ENCODE peak calls at places on chromosome 11, in six cellular contexts. C is heart right ventricle, Q is PC-9, Y is colonic mucosa, S is heart left ventricle, A is psoas muscle. F is an unnamed sample.

GRCh38 chr11:6413791-6414231 is 5.1 kb downstream of the APBB1 start:
- DNase-seq in C (no peak), Q (no peak), Y (no peak), S (no peak), A (no peak), F (no peak)

GRCh38 chr11:11510939-11511338 is 110.9 kb downstream of the GALNT18 start:
- DNase-seq in C (no peak), Q (no peak), Y (no peak), S (no peak), A (peak; percentile 46), F (no peak)

GRCh38 chr11:15618583-15619032 is 503.9 kb downstream of the INSC start:
- DNase-seq in C (no peak), Q (no peak), Y (no peak), S (no peak), A (no peak), F (no peak)

GRCh38 chr11:129457321-129457720 is 81.7 kb downstream of the BARX2 start:
- DNase-seq in C (no peak), Q (peak; percentile 51), Y (peak; percentile 73), S (no peak), A (no peak), F (no peak)

GRCh38 chr11:12100886-12101285 is 9.5 kb upstream of the MICAL2 start:
- DNase-seq in C (no peak), Q (no peak), Y (no peak), S (no peak), A (no peak), F (peak; percentile 82)

GRCh38 chr11:128711136-128711535 is 17.3 kb downstream of the FLI1 start:
- DNase-seq in C (no peak), Q (no peak), Y (no peak), S (no peak), A (no peak), F (no peak)

GRCh38 chr11:87322570-87322969 is 284.8 kb downstream of the TMEM135 start:
- DNase-seq in C (no peak), Q (no peak), Y (no peak), S (no peak), A (no peak), F (no peak)

GRCh38 chr11:125372088-125372487 is 124.0 kb downstream of the FEZ1 start:
- DNase-seq in C (no peak), Q (no peak), Y (no peak), S (no peak), A (no peak), F (peak; percentile 31)

GRCh38 chr11:46855863-46856262 is 9.8 kb upstream of the CKAP5 start:
- DNase-seq in C (no peak), Q (no peak), Y (no peak), S (no peak), A (no peak), F (no peak)

GRCh38 chr11:45027312-45027711 is 76.6 kb upstream of the TP53I11 start:
- DNase-seq in C (no peak), Q (no peak), Y (no peak), S (no peak), A (no peak), F (no peak)

GRCh38 chr11:22151795-22152194 is 41.1 kb upstream of the ANO5 start:
- DNase-seq in C (no peak), Q (no peak), Y (no peak), S (no peak), A (no peak), F (no peak)

GRCh38 chr11:28400236-28401100 is 292.3 kb downstream of the METTL15 start:
- DNase-seq in C (no peak), Q (peak; percentile 40), Y (no peak), S (no peak), A (no peak), F (no peak)

DNA sequence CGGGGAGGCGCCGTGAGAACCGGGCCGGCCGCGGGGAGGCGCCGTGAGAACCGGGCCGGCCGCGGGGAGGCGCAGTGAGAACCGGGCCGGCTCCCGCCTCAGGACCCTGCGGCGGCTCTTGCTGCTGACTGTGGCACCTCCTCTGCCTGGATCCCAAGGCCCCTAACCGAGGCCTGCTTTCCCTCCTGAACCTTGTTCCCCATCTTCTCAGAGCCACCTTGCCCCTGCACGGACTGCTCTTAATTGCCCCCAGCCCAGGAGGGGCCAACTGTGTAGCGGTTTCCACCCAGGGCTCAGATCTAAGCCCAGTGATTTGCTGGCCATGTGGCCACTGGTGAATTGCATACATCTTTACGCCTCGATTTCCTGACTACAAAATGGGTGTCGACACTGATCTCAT is 112.2 kb upstream of the B3GAT1 start:
- DNase-seq in C (no peak), Q (no peak), Y (no peak), S (no peak), A (no peak), F (no peak)
- H3K9me3 ChIP-seq in C (no peaks in the 10 kb centered on the region), Q (no peaks in the 10 kb centered on the region), Y (no peaks in the 10 kb centered on the region), S (no peaks in the 10 kb centered on the region), A (no peaks in the 10 kb centered on the region), F (no peaks in the 10 kb centered on the region)

GRCh38 chr11:64996710-64997380 is at the start of gene BATF2:
- DNase-seq in C (peak; percentile 82), Q (peak; percentile 62), Y (peak; percentile 91), S (peak; percentile 77), A (peak; percentile 75), F (peak; percentile 90)
- TF ChIP-seq CTCF in C (peak; percentile 62), Q (peak; percentile 64), Y (peak; percentile 44), S (peak; percentile 48), A (peak; percentile 42), F (peak; percentile 60)

GRCh38 chr11:50394017-50394416 is 361.3 kb downstream of the OR4C45 start:
- DNase-seq in C (no peak), Q (no peak), Y (no peak), S (no peak), A (no peak), F (no peak)
- H3K9me3 ChIP-seq in C (peaks cover 5% of the 10 kb centered on the region), Q (peaks cover 35% of the 10 kb centered on the region), Y (peaks cover 2% of the 10 kb centered on the region), S (peaks cover 99% of the 10 kb centered on the region), A (peaks cover 34% of the 10 kb centered on the region), F (peaks cover 57% of the 10 kb centered on the region)

GRCh38 chr11:34084637-34085036 is 20.8 kb upstream of the NAT10 start:
- DNase-seq in C (no peak), Q (no peak), Y (no peak), S (no peak), A (no peak), F (no peak)

GRCh38 chr11:34091825-34092224 is 13.6 kb upstream of the NAT10 start:
- DNase-seq in C (no peak), Q (no peak), Y (no peak), S (no peak), A (no peak), F (no peak)

GRCh38 chr11:34086554-34087278 is 18.7 kb upstream of the NAT10 start:
- DNase-seq in C (no peak), Q (no peak), Y (no peak), S (no peak), A (no peak), F (no peak)
- TF ChIP-seq CTCF in C (no peak), Q (no peak), Y (no peak), S (no peak), A (no peak), F (no peak)

GRCh38 chr11:100404907-100405306 is 282.2 kb upstream of the ARHGAP42 start:
- DNase-seq in C (no peak), Q (no peak), Y (no peak), S (no peak), A (no peak), F (peak; percentile 32)
- H3K9me3 ChIP-seq in C (no peaks in the 10 kb centered on the region), Q (no peaks in the 10 kb centered on the region), Y (no peaks in the 10 kb centered on the region), S (peaks cover 23% of the 10 kb centered on the region), A (no peaks in the 10 kb centered on the region), F (no peaks in the 10 kb centered on the region)

GRCh38 chr11:75778962-75779361 is 10.4 kb downstream of the DGAT2 start:
- DNase-seq in C (no peak), Q (no peak), Y (no peak), S (no peak), A (no peak), F (no peak)
- TF ChIP-seq CTCF in C (no peak), Q (no peak), Y (no peak), S (no peak), A (no peak), F (no peak)

GRCh38 chr11:8593455-8593854 is 573 bp downstream of the STK33 start:
- DNase-seq in C (no peak), Q (no peak), Y (no peak), S (no peak), A (no peak), F (no peak)
- H3K9me3 ChIP-seq in C (no peaks in the 10 kb centered on the region), Q (no peaks in the 10 kb centered on the region), Y (no peaks in the 10 kb centered on the region), S (peaks cover 2% of the 10 kb centered on the region), A (no peaks in the 10 kb centered on the region), F (no peaks in the 10 kb centered on the region)

GRCh38 chr11:118267486-118267885 is 3.4 kb upstream of the MPZL2 start:
- DNase-seq in C (no peak), Q (peak; percentile 20), Y (no peak), S (no peak), A (no peak), F (no peak)

GRCh38 chr11:118264568-118265470 is 722 bp upstream of the MPZL2 start:
- DNase-seq in C (no peak), Q (no peak), Y (peak; percentile 19), S (no peak), A (no peak), F (no peak)

GRCh38 chr11:118263109-118263508 is 988 bp downstream of the MPZL2 start:
- DNase-seq in C (no peak), Q (no peak), Y (peak; percentile 54), S (no peak), A (no peak), F (no peak)

GRCh38 chr11:118265954-118266353 is 1.9 kb upstream of the MPZL2 start:
- DNase-seq in C (peak; percentile 24), Q (peak; percentile 69), Y (peak; percentile 89), S (peak; percentile 26), A (peak; percentile 28), F (peak; percentile 89)

DNA sequence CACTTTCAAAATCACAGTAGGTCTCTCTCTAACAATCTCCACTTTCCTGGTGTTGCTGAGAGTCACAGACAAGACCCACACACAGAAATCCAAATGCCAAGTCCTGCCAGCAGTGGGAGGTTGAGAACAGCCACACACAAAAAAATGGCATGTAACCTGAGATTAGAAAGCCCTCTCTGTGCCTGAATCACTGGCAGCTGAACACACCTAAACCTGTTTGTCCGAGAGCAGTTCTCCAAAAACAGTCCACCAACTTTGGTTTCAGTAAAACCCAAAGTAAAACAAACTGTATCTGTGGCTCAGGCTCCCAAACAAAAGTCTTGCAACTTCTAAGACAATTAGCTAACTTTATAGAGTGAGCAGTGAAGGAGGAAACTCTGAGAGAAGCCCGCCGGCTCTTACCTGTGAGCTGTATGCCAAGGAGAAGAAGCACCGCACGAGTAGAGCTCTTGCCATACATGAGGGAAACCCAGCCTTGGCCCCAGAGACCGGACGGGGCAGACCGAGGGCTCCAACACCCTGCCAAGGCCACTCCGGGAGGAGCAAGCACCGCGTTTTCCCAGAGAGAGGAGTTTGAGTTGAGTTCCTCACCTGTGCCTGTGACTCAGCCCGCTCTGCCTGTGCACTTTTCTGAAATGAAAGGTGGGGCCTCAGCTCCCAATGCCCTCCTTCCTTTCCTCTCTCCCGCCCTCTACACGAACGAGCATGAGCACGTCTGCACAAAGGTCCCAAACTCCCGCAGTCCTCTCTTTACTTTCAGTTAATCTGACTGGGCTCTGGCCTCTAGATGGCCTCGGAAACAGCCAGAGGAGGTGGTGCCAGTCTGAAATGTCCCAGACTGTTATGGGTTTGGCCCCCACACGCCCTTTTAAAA is at the start of gene MPZL2:
- DNase-seq in C (peak; percentile 23), Q (peak; percentile 94), Y (peak; percentile 90), S (peak; percentile 27), A (peak; percentile 15), F (peak; percentile 83)
- TF ChIP-seq CTCF in C (peak; percentile 16), Q (no peak), Y (no peak), S (no peak), A (no peak), F (no peak)

GRCh38 chr11:97621282-97621681 is 1231.5 kb downstream of the JRKL start:
- DNase-seq in C (no peak), Q (no peak), Y (no peak), S (no peak), A (no peak), F (no peak)
- H3K9me3 ChIP-seq in C (no peaks in the 10 kb centered on the region), Q (no peaks in the 10 kb centered on the region), Y (no peaks in the 10 kb centered on the region), S (peaks cover 12% of the 10 kb centered on the region), A (peaks cover 8% of the 10 kb centered on the region), F (peaks cover 7% of the 10 kb centered on the region)